ENCODE peak calls at places on chromosome 15, in nine cellular contexts. F is AG04450, I is Panc1, X is fibroblast of lung, N is neural progenitor cell, T is colonic mucosa, M is left ventricle myocardium inferior, S is ascending aorta, O is body of pancreas. C is an unnamed sample. For H3K27me3, the result is how much of the 10 kb centered on the place peaks cover.

GRCh38 chr15:72009207-72009606 is 108.7 kb downstream of the MYO9A start:
- DNase-seq in I (no peak), X (no peak), O (peak), F (no peak), S (no peak), M (no peak), T (peak), N (no peak), C (no peak)

GRCh38 chr15:73882761-73883419 is 9.5 kb downstream of the TBC1D21 start:
- DNase-seq in T (no peak), F (no peak), S (no peak), N (no peak), O (no peak), X (no peak), M (no peak), I (no peak), C (no peak)

GRCh38 chr15:64247906-64248541 is 85.2 kb upstream of the PPIB start:
- DNase-seq in S (no peak), N (no peak), F (peak), I (peak), X (peak), T (peak), O (peak), M (no peak), C (no peak)

GRCh38 chr15:72456684-72457083 is 17.4 kb upstream of the ARIH1 start:
- DNase-seq in M (no peak), O (no peak), T (no peak), N (no peak), X (no peak), F (no peak), S (no peak), I (no peak), C (no peak)

GRCh38 chr15:52466134-52466701 is 62.5 kb downstream of the MYO5A start:
- DNase-seq in M (peak), S (peak), I (no peak), F (no peak), X (peak), T (peak), N (peak), O (peak), C (peak)

GRCh38 chr15:80480909-80481308 is 76.7 kb downstream of the ARNT2 start:
- DNase-seq in X (peak), T (peak), N (no peak), F (peak), S (no peak), M (peak), O (peak), I (no peak), C (no peak)

GRCh38 chr15:78360958-78361714 is 21.0 kb downstream of the CRABP1 start:
- DNase-seq in O (no peak), T (no peak), F (no peak), I (no peak), M (no peak), N (no peak), S (no peak), X (no peak), C (no peak)

GRCh38 chr15:78715930-78716329 is 74.9 kb upstream of the CHRNB4 start:
- DNase-seq in S (no peak), I (no peak), F (no peak), N (no peak), X (peak), M (no peak), O (no peak), T (no peak), C (no peak)

GRCh38 chr15:60859996-60860494 is 369.1 kb downstream of the RORA start:
- DNase-seq in N (no peak), M (no peak), X (peak), T (no peak), F (peak), I (no peak), O (no peak), S (no peak), C (no peak)

GRCh38 chr15:58115692-58116091 is 22.5 kb upstream of the AQP9 start:
- DNase-seq in T (no peak), M (no peak), X (no peak), N (peak), O (no peak), F (no peak), S (no peak), I (no peak), C (no peak)

GRCh38 chr15:78065973-78066946 is 11.3 kb downstream of the TBC1D2B start:
- DNase-seq in T (no peak), X (peak), O (no peak), M (no peak), F (no peak), I (no peak), S (no peak), N (no peak), C (no peak)

GRCh38 chr15:90563460-90563859 is 33.7 kb downstream of the CRTC3 start:
- DNase-seq in O (no peak), I (no peak), S (no peak), N (no peak), T (no peak), F (no peak), X (no peak), M (no peak), C (no peak)

GRCh38 chr15:41882689-41883483 is 11.0 kb downstream of the SPTBN5 start:
- DNase-seq in O (peak), F (no peak), I (no peak), X (no peak), T (no peak), M (no peak), S (no peak), N (no peak), C (no peak)
- H3K4me3 ChIP-seq in O (no peak), F (no peak), I (no peak), X (no peak), T (no peak), M (peak), S (no peak), N (peak), C (no peak)

DNA sequence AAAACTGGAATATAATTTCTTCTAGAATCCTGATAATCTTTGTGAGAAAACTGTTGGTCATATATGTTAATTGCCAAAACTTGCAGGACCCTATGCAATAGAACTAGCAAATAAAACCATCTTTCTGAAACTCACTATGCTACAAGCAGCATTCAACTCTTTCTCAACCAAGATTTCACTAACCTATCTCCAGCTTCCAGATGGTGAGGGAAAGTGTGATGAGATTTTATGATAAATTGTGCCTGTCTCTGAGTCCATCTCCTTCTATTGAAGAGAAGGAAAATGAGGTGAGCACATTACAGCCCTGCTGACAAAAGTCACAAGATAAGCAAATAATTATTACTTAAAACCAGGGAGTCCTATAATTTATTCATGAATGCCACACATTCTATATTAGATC is 44.1 kb upstream of the UBE2Q2 start:
- DNase-seq in T (no peak), O (no peak), S (no peak), M (no peak), N (no peak), X (no peak), I (no peak), F (no peak), C (no peak)
- H3K27me3 ChIP-seq in T (under half), O (under half), S (under half), M (under half), N (under half), X (under half), I (under half), F (under half), C (under half)

GRCh38 chr15:85582719-85583089 is 202.3 kb downstream of the AKAP13 start:
- DNase-seq in X (peak), N (no peak), T (peak), S (no peak), I (no peak), M (peak), O (peak), F (no peak), C (no peak)

GRCh38 chr15:85580914-85581313 is 200.5 kb downstream of the AKAP13 start:
- DNase-seq in O (peak), F (no peak), N (no peak), M (no peak), S (no peak), T (peak), I (no peak), X (no peak), C (no peak)

GRCh38 chr15:85581495-85581894 is 201.1 kb downstream of the AKAP13 start:
- DNase-seq in F (no peak), S (peak), X (no peak), T (peak), N (no peak), O (peak), I (no peak), M (peak), C (no peak)

GRCh38 chr15:85583404-85584390 is 203.3 kb downstream of the AKAP13 start:
- DNase-seq in O (peak), X (peak), M (peak), T (peak), I (no peak), S (no peak), N (peak), F (no peak), C (no peak)

DNA sequence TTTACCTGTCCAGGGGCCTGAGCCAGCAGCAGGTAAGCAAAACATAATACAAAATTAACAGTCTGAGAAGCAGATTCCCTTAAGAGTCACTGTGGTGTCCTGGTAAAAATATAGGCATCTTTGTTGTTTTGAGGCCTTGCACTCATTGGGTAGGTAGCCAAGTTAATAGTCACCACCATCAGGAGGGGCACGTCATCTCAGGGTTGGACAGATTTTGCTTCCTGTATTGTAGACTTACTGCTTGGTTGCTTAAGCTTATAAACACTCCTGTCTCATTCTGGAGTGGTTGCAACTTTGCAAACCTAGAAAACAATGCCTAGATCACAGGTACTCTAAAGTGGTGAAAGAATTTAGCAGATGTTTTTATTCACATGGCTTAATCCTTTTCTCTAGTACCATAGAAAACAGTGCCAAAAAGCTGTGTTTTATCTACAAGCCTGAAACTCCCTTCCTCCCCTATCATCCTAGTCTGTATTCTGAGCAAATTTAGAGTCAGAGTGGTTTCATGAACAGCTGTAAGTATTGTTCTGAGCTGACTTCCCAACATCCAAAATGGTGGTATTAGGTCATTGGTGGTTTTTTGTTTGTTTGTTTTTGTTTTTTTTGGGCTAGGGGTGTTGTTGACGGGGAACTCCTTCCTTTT is 201.8 kb downstream of the AKAP13 start:
- DNase-seq in O (peak), N (no peak), X (peak), M (no peak), I (no peak), S (no peak), F (no peak), T (peak), C (no peak)
- H3K4me3 ChIP-seq in O (peak), N (no peak), X (no peak), M (peak), I (no peak), S (peak), F (no peak), T (peak), C (peak)

GRCh38 chr15:93131485-93132075 is 42.6 kb upstream of the RGMA start:
- DNase-seq in T (no peak), M (no peak), S (no peak), I (no peak), N (no peak), X (no peak), O (no peak), F (no peak), C (no peak)
- H3K27me3 ChIP-seq in T (under half), M (under half), S (under half), I (under half), N (under half), X (under half), O (under half), F (under half), C (under half)

GRCh38 chr15:56244811-56245576 is 1.3 kb upstream of the RFX7 start:
- DNase-seq in I (no peak), X (no peak), M (no peak), F (no peak), S (no peak), N (peak), O (peak), T (peak), C (no peak)

GRCh38 chr15:56248276-56248675 is 4.6 kb upstream of the RFX7 start:
- DNase-seq in X (no peak), O (no peak), N (no peak), F (no peak), I (no peak), T (no peak), M (no peak), S (no peak), C (no peak)

GRCh38 chr15:56247266-56247665 is 3.6 kb upstream of the RFX7 start:
- DNase-seq in M (no peak), S (no peak), X (no peak), O (no peak), F (no peak), N (no peak), I (no peak), T (no peak), C (no peak)

GRCh38 chr15:56244237-56244810 is 645 bp upstream of the RFX7 start:
- DNase-seq in I (no peak), O (peak), F (peak), N (peak), T (peak), X (peak), S (peak), M (no peak), C (no peak)

DNA sequence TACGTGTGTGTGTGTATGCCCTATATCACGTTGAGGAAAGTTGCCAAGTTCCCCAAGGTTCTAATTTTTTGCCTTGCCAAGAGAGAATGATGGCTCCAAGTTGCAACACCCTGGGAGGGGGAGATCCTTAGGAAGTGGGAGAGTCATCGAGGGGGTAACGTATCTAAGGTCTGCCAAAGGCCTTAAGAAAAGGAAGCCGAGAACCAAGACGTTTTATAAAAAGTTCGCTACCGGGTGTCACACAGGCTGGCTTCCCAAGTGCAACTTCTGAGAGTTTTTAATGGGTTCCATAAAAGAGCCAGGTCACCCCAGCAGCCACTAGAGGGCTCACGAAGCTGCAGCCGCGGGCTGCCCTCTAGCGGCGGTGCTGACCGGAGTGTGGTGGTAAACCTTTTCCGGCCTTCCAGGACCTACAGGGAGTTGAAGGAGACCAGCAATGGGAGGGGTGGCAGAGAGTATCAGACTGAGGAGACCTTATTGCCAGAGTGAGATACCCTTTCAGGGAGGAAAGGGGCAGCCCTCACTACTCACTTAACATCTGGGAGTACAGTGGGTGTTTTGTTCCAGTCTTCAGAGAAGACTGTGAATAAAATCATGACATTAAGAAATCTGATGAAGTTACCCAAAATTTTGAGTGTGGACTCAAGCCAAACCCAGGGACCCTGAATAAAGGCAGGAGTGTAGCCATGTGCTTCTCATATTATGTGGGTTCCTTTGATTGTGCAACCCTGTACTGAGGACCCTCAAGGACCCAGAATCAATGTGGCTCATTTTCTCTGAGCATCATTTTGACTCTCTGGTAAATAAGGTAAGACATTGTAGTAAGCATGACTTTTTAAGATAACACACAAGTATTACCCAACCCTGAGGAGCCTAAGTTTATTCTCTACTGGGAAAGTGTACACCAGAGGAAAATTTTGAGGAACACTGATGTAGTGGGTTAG is 2.5 kb upstream of the RFX7 start:
- DNase-seq in X (peak), M (peak), O (peak), S (peak), I (peak), F (peak), N (peak), T (peak), C (peak)
- H3K4me3 ChIP-seq in X (peak), M (peak), O (no peak), S (peak), I (peak), F (peak), N (no peak), T (peak), C (peak)

GRCh38 chr15:96412045-96412918 is 81.8 kb downstream of the NR2F2 start:
- DNase-seq in N (peak), O (no peak), M (no peak), S (no peak), T (no peak), X (no peak), I (no peak), F (no peak), C (no peak)
- H3K27me3 ChIP-seq in N (half or more), O (under half), M (half or more), S (under half), T (half or more), X (half or more), I (under half), F (half or more), C (under half)

GRCh38 chr15:69540622-69541021 is 88.0 kb downstream of the RPLP1 start:
- DNase-seq in S (no peak), T (no peak), I (no peak), X (no peak), F (no peak), N (no peak), O (no peak), M (no peak), C (no peak)

GRCh38 chr15:69544349-69545113 is 91.9 kb downstream of the RPLP1 start:
- DNase-seq in I (no peak), F (no peak), S (no peak), T (no peak), N (no peak), M (no peak), X (no peak), O (no peak), C (no peak)

GRCh38 chr15:69546182-69546581 is 93.6 kb downstream of the RPLP1 start:
- DNase-seq in N (no peak), S (no peak), M (no peak), T (no peak), X (no peak), F (no peak), O (no peak), I (no peak), C (no peak)

GRCh38 chr15:69542028-69542427 is 89.4 kb downstream of the RPLP1 start:
- DNase-seq in F (no peak), O (no peak), S (no peak), T (no peak), N (no peak), I (no peak), M (no peak), X (no peak), C (no peak)

GRCh38 chr15:69543681-69544080 is 91.1 kb downstream of the RPLP1 start:
- DNase-seq in M (no peak), I (no peak), F (no peak), O (no peak), X (no peak), N (peak), T (no peak), S (no peak), C (no peak)
- H3K4me3 ChIP-seq in M (no peak), I (no peak), F (no peak), O (no peak), X (no peak), N (no peak), T (no peak), S (no peak), C (no peak)

DNA sequence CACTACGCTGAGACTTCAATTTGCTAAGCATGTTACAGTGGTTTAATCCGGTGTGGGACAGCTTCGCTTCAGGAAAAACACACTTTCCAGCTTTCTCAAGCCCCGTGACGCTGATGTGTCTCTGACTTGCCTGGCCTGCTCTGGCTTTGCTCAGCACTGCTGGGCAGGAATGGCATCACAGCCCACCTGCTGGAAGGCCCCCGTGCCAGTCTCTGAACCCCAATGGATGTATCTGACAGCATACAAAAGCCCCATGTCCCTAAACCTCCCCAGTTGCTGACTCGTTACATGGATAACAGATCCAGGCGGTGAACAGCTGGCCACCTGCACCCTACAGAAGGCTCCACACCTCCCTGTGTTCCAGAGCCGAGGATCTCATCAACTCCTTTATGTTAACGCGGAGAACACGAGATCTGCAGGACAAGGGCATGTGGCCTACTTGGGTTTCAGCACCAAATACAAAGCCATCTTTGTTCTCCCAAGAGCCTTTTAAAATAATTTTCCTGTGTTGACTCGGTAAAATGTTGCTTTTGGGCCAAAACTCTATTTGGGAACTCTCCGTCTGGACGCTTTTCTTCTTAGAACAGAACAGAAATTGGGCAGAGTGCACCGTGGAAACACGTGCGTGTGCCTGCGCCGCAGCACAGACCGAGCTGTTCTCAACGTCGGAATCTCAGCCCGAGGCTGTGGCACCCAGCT is 61.4 kb downstream of the ATP10A start:
- DNase-seq in T (no peak), S (no peak), I (no peak), X (no peak), N (no peak), F (no peak), M (no peak), O (no peak), C (no peak)
- H3K27me3 ChIP-seq in T (under half), S (under half), I (under half), X (under half), N (under half), F (under half), M (under half), O (under half), C (under half)

GRCh38 chr15:101174152-101174920 is 77.5 kb downstream of the CHSY1 start:
- DNase-seq in N (no peak), I (no peak), S (no peak), T (no peak), M (no peak), F (no peak), X (no peak), O (no peak), C (no peak)
- H3K4me3 ChIP-seq in N (no peak), I (no peak), S (no peak), T (no peak), M (no peak), F (no peak), X (no peak), O (no peak), C (no peak)

C was measured in esophagus squamous epithelium.